ENCODE peak calls at places on chromosomes 6 and 20, in ten cellular contexts. N, U, F, A, S, L, G, H, Z and T are unnamed samples.

GRCh38 chr20:22403860-22404608 is 180.3 kb downstream of the FOXA2 start:
- DNase-seq in U (peak), H (peak), L (no peak), N (no peak), A (peak), F (peak), G (peak), S (peak), Z (no peak), T (no peak)

GRCh38 chr6:141313986-141314385 is 818.7 kb upstream of the GJE1 start:
- DNase-seq in Z (no peak), S (no peak), N (no peak), A (no peak), F (no peak), L (no peak), H (no peak), U (peak), G (no peak), T (no peak)

GRCh38 chr6:35041086-35041855 is 99.9 kb downstream of the TCP11 start:
- DNase-seq in S (no peak), N (no peak), H (no peak), L (no peak), G (no peak), A (no peak), U (no peak), Z (no peak), F (no peak), T (no peak)

GRCh38 chr6:19153270-19153980 is 683.7 kb upstream of the ID4 start:
- DNase-seq in U (no peak), G (no peak), N (no peak), A (peak), H (no peak), L (no peak), S (no peak), F (peak), Z (no peak), T (no peak)

GRCh38 chr20:38769376-38770295 is 21.4 kb downstream of the ACTR5 start:
- DNase-seq in A (no peak), Z (no peak), N (no peak), S (no peak), U (no peak), F (no peak), L (no peak), H (no peak), G (no peak), T (no peak)

GRCh38 chr6:13273202-13273930 is 55.0 kb downstream of the TBC1D7 start:
- DNase-seq in G (no peak), S (no peak), F (no peak), Z (peak), U (no peak), L (no peak), H (no peak), N (no peak), A (no peak), T (no peak)

GRCh38 chr20:37943501-37944455 is 40.9 kb downstream of the VSTM2L start:
- DNase-seq in A (no peak), S (no peak), H (no peak), U (no peak), N (peak), Z (peak), L (no peak), F (no peak), G (no peak), T (no peak)

GRCh38 chr6:87826376-87826775 is 124.3 kb upstream of the AKIRIN2 start:
- DNase-seq in S (no peak), N (no peak), U (no peak), A (peak), F (no peak), L (no peak), H (no peak), Z (no peak), G (no peak), T (no peak)

GRCh38 chr20:8777866-8778265 is 291.0 kb upstream of the PLCB4 start:
- DNase-seq in S (no peak), L (no peak), F (no peak), Z (no peak), N (no peak), U (no peak), G (no peak), A (no peak), H (no peak), T (no peak)

GRCh38 chr6:85468326-85468725 is 18.4 kb downstream of the NT5E start:
- DNase-seq in F (no peak), Z (no peak), G (no peak), H (no peak), S (no peak), U (no peak), N (peak), A (no peak), L (no peak), T (no peak)

GRCh38 chr20:20439602-20440001 is 71.7 kb downstream of the INSM1 start:
- DNase-seq in H (no peak), S (no peak), A (no peak), N (no peak), Z (no peak), U (no peak), F (no peak), G (no peak), L (no peak), T (no peak)

GRCh38 chr6:11632795-11633511 is 95.4 kb downstream of the TMEM170B start:
- DNase-seq in H (peak), F (peak), A (peak), S (peak), L (no peak), G (peak), U (peak), N (no peak), Z (no peak), T (peak)

GRCh38 chr20:35174458-35175216 is 2.8 kb downstream of the PROCR start:
- DNase-seq in U (peak), Z (peak), F (no peak), L (peak), H (no peak), N (peak), A (no peak), S (peak), G (no peak), T (no peak)

GRCh38 chr6:144661101-144661806 is 376.1 kb downstream of the UTRN start:
- DNase-seq in L (no peak), H (no peak), Z (no peak), U (peak), A (peak), F (peak), G (peak), S (peak), N (no peak), T (no peak)
- H3K4me2 ChIP-seq in L (no peak), H (no peak), Z (no peak), U (peak), A (peak), F (peak), G (peak), S (peak), N (peak), T (peak)

GRCh38 chr20:573414-574296 is 30.1 kb upstream of the CSNK2A1 start:
- DNase-seq in N (no peak), U (no peak), H (no peak), Z (no peak), L (no peak), A (no peak), S (no peak), F (no peak), G (no peak), T (no peak)
- H3K4me2 ChIP-seq in N (peak), U (peak), H (no peak), Z (no peak), L (peak), A (no peak), S (no peak), F (no peak), G (no peak), T (no peak)

DNA sequence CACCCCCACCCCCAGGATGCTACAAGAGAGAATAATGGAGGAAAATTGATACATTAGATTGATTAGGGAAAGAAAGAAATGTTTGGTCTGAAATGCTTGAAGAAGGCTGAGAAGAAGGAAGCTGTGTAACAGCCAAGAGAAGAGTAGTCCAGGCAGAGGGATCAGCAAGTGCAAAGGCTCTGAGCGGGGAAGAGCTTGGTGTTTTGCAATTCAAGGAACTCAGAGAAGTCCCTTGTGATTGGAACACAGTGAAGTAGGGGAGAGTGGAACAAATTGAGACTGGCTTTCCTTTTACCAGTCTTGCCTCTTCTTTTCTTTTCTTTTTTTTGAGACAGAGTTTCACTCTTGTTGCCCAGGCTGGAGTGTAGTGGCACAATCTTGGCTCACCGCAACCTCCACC is 76.6 kb upstream of the CHD6 start:
- DNase-seq in F (no peak), L (no peak), G (no peak), S (no peak), Z (no peak), N (no peak), A (no peak), U (no peak), H (no peak), T (no peak)
- H3K4me2 ChIP-seq in F (peak), L (no peak), G (peak), S (peak), Z (peak), N (peak), A (no peak), U (peak), H (peak), T (no peak)

GRCh38 chr20:62602550-62602949 is 39.8 kb upstream of the SLCO4A1 start:
- DNase-seq in L (no peak), U (no peak), F (no peak), H (peak), G (peak), N (no peak), A (no peak), S (no peak), Z (peak), T (no peak)
- H3K4me2 ChIP-seq in L (no peak), U (no peak), F (no peak), H (peak), G (peak), N (no peak), A (no peak), S (no peak), Z (no peak), T (peak)

DNA sequence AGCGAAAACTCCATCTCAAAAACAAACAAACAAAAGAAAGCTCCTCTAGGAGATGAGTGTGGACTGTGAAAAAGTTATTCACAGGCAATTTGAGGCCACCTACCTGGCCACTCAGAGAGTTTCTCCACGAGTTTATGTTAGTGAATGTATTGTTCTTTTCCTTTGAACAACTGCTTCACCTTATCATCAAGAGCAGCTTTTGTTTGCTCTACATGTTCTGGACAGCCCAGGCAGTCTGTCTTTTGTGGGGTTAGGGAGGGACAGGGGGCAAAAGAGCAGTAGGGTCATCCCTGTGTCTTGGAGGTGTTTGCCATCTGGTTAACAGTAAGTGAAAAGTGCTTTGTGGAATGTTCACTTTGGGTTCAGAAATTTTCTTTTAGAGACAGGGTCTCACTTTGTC is 8.0 kb downstream of the CASS4 start:
- DNase-seq in U (no peak), S (no peak), Z (no peak), L (no peak), N (no peak), G (no peak), A (no peak), H (no peak), F (no peak), T (no peak)
- H3K4me2 ChIP-seq in U (no peak), S (no peak), Z (peak), L (no peak), N (no peak), G (no peak), A (no peak), H (no peak), F (no peak), T (no peak)

DNA sequence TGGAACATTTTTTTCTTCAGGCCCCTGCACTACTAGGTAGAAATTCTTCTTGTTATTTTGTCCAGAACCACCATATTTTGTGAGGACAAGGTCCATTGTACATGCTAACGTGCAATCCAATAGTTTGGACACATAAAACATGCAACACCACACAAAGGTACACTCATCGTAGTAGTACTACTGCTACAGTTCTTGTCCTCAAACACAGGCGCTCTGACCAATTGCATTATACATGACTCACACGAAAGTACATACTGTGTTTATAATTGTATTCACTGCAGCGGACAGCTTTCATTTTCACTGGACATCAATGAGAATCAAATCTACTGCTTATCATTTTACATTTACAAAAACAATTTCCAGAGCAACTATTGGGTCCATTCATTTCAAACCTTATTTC is 15.3 kb upstream of the SMLR1 start:
- DNase-seq in L (no peak), F (no peak), H (no peak), U (no peak), A (peak), S (no peak), Z (no peak), G (peak), N (no peak), T (no peak)
- H3K4me2 ChIP-seq in L (no peak), F (no peak), H (no peak), U (no peak), A (no peak), S (no peak), Z (no peak), G (peak), N (no peak), T (no peak)

DNA sequence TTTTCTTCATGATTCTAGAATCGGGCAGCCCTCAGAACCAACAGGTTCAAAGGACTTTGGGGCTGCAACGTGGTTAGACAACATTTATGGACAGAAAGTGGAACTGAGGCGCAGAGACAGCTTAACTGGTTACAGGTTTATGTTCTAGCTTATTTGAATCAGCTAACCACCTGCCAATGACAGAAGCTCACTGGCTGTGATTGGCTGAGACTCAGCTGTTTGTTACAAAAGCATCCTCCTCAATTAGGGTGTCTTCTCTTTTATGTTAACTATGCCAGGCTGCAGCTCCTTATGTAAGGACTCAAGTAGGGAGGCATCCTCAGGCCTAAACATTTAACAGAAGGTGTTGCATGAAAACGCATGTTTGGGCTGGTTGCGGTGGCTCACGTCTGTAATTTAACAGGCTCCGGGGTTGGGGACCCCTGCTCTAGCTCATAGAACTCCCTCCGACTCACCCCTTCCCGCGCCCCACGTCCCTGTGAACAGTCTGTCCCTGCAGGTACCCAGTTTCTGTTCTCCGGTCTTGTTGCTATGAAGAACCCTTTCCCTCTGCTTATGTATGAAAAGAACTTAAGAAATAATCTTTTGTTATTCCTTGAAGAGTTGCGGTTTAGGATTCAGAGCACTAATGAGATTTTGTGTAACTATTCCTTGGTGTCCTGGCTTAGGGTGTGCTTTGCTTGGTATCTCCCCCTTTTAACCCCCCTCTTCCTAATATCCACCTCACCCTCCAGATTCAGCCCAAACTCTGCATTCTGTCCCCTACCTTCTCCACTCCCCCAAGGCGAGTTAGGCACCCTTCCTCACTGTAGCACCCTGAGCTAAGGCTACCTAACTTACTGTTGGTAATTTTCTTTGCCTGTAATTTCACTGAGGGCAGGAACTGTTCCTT is 1.2 kb upstream of the TMEM181 start:
- DNase-seq in S (no peak), H (no peak), N (no peak), Z (no peak), G (no peak), L (no peak), F (no peak), A (no peak), U (no peak), T (no peak)
- H3K4me2 ChIP-seq in S (no peak), H (peak), N (peak), Z (peak), G (peak), L (no peak), F (no peak), A (no peak), U (peak), T (no peak)

DNA sequence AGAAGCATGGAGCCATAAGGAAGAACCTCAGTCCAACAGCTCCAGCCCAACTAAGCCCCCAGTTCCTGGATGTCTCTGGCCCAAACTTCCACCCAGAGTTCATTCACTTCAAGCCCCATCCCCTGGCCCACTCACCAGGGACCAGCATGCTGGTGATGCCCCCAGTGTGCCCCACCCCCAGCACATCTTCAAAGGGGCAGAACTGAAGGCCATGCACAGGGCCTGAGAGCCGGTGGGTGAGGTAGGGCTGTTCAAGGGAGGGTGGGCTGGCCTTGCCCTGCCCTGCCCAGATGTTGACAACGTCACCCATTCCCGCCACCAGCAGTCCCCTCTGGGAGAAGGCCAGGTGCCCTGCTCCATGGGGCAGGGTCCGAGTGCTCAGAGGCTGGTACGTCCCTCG is 3.6 kb downstream of the B3GALT4 start:
- DNase-seq in U (no peak), Z (no peak), L (no peak), G (no peak), N (no peak), S (no peak), F (no peak), H (no peak), A (no peak), T (no peak)
- H3K4me2 ChIP-seq in U (no peak), Z (no peak), L (no peak), G (no peak), N (no peak), S (no peak), F (no peak), H (no peak), A (no peak), T (no peak)